ENCODE peak calls at places on chromosomes 7 and 10, in ten cellular contexts. One of them, this sample, is unnamed.

GRCh38 chr7:121741896-121742295 is 131.1 kb upstream of the PTPRZ1 start:
- DNase-seq in prostate gland: no peak
- DNase-seq in IMR-90: no peak
- DNase-seq in ovary: no peak
- DNase-seq in A549: no peak
- DNase-seq in stomach: no peak
- DNase-seq in thyroid gland: no peak
- DNase-seq in uterus: no peak
- DNase-seq in esophagus squamous epithelium: no peak
- DNase-seq in HepG2: no peak
- DNase-seq in this sample: no peak

GRCh38 chr7:27204851-27205322 is 5.0 kb upstream of the HOXA13 start:
- DNase-seq in uterus: no peak
- DNase-seq in prostate gland: no peak
- DNase-seq in stomach: no peak
- DNase-seq in HepG2: no peak
- DNase-seq in IMR-90: no peak
- DNase-seq in ovary: no peak
- DNase-seq in A549: no peak
- DNase-seq in esophagus squamous epithelium: no peak
- DNase-seq in thyroid gland: no peak
- DNase-seq in this sample: no peak

GRCh38 chr10:91220954-91221696 is 662 bp downstream of the PCGF5 start:
- DNase-seq in HepG2: no peak
- DNase-seq in prostate gland: peak; percentile 15
- DNase-seq in esophagus squamous epithelium: no peak
- DNase-seq in IMR-90: peak; percentile 19
- DNase-seq in A549: peak; percentile 46
- DNase-seq in stomach: peak; percentile 30
- DNase-seq in thyroid gland: peak; percentile 35
- DNase-seq in uterus: peak; percentile 23
- DNase-seq in ovary: no peak
- DNase-seq in this sample: peak; percentile 40

GRCh38 chr10:76583711-76584161 is 1053.9 kb downstream of the KCNMA1 start:
- DNase-seq in A549: peak; percentile 38
- DNase-seq in HepG2: no peak
- DNase-seq in ovary: no peak
- DNase-seq in IMR-90: peak; percentile 90
- DNase-seq in prostate gland: no peak
- DNase-seq in uterus: no peak
- DNase-seq in stomach: no peak
- DNase-seq in thyroid gland: peak; percentile 44
- DNase-seq in esophagus squamous epithelium: no peak
- DNase-seq in this sample: peak; percentile 53

GRCh38 chr10:23171232-23171876 is 20.8 kb upstream of the PTF1A start:
- DNase-seq in A549: peak; percentile 14
- DNase-seq in uterus: no peak
- DNase-seq in prostate gland: no peak
- DNase-seq in ovary: no peak
- DNase-seq in IMR-90: peak; percentile 32
- DNase-seq in stomach: no peak
- DNase-seq in esophagus squamous epithelium: no peak
- DNase-seq in HepG2: no peak
- DNase-seq in thyroid gland: peak; percentile 34
- DNase-seq in this sample: no peak

GRCh38 chr10:132339276-132339675 is 7.3 kb downstream of the LRRC27 start:
- DNase-seq in uterus: no peak
- DNase-seq in HepG2: no peak
- DNase-seq in thyroid gland: no peak
- DNase-seq in ovary: no peak
- DNase-seq in IMR-90: no peak
- DNase-seq in prostate gland: no peak
- DNase-seq in esophagus squamous epithelium: no peak
- DNase-seq in A549: no peak
- DNase-seq in stomach: no peak
- DNase-seq in this sample: no peak

GRCh38 chr7:114631249-114631822 is 216.7 kb downstream of the FOXP2 start:
- DNase-seq in uterus: no peak
- DNase-seq in thyroid gland: no peak
- DNase-seq in ovary: no peak
- DNase-seq in IMR-90: no peak
- DNase-seq in stomach: no peak
- DNase-seq in HepG2: no peak
- DNase-seq in esophagus squamous epithelium: no peak
- DNase-seq in prostate gland: no peak
- DNase-seq in A549: no peak
- DNase-seq in this sample: no peak

GRCh38 chr7:45874408-45875131 is 1.7 kb upstream of the CCDC201 start:
- DNase-seq in esophagus squamous epithelium: no peak
- DNase-seq in IMR-90: peak; percentile 94
- DNase-seq in stomach: no peak
- DNase-seq in thyroid gland: no peak
- DNase-seq in prostate gland: no peak
- DNase-seq in ovary: no peak
- DNase-seq in uterus: no peak
- DNase-seq in A549: no peak
- DNase-seq in HepG2: peak; percentile 58
- DNase-seq in this sample: peak; percentile 79

GRCh38 chr10:4280481-4281206 is 495.6 kb upstream of the KLF6 start:
- DNase-seq in ovary: no peak
- DNase-seq in HepG2: no peak
- DNase-seq in IMR-90: peak; percentile 63
- DNase-seq in esophagus squamous epithelium: no peak
- DNase-seq in thyroid gland: no peak
- DNase-seq in A549: no peak
- DNase-seq in uterus: no peak
- DNase-seq in prostate gland: peak; percentile 56
- DNase-seq in stomach: no peak
- DNase-seq in this sample: no peak

GRCh38 chr7:18165176-18165575 is 137.5 kb upstream of the PRPS1L1 start:
- DNase-seq in uterus: no peak
- DNase-seq in A549: no peak
- DNase-seq in prostate gland: no peak
- DNase-seq in stomach: no peak
- DNase-seq in IMR-90: no peak
- DNase-seq in thyroid gland: no peak
- DNase-seq in HepG2: no peak
- DNase-seq in esophagus squamous epithelium: no peak
- DNase-seq in ovary: no peak
- DNase-seq in this sample: no peak

GRCh38 chr10:49139866-49140195 is 6.0 kb upstream of the FAM170B start:
- DNase-seq in ovary: no peak
- DNase-seq in IMR-90: peak; percentile 99
- DNase-seq in HepG2: no peak
- DNase-seq in stomach: no peak
- DNase-seq in thyroid gland: no peak
- DNase-seq in esophagus squamous epithelium: no peak
- DNase-seq in A549: peak; percentile 68
- DNase-seq in uterus: no peak
- DNase-seq in prostate gland: no peak
- DNase-seq in this sample: peak; percentile 91

GRCh38 chr10:89215511-89215910 is 8.4 kb upstream of the CH25H start:
- DNase-seq in stomach: no peak
- DNase-seq in IMR-90: peak; percentile 20
- DNase-seq in thyroid gland: no peak
- DNase-seq in HepG2: no peak
- DNase-seq in ovary: no peak
- DNase-seq in prostate gland: no peak
- DNase-seq in uterus: no peak
- DNase-seq in esophagus squamous epithelium: no peak
- DNase-seq in A549: no peak
- DNase-seq in this sample: no peak

GRCh38 chr10:127943336-127943910 is 36.5 kb downstream of the PTPRE start:
- DNase-seq in HepG2: no peak
- DNase-seq in A549: no peak
- DNase-seq in IMR-90: no peak
- DNase-seq in stomach: peak; percentile 14
- DNase-seq in thyroid gland: no peak
- DNase-seq in prostate gland: no peak
- DNase-seq in ovary: no peak
- DNase-seq in esophagus squamous epithelium: no peak
- DNase-seq in uterus: no peak
- DNase-seq in this sample: no peak

GRCh38 chr7:26182283-26182682 is 18.3 kb downstream of the HNRNPA2B1 start:
- DNase-seq in stomach: no peak
- DNase-seq in uterus: no peak
- DNase-seq in esophagus squamous epithelium: no peak
- DNase-seq in prostate gland: no peak
- DNase-seq in IMR-90: no peak
- DNase-seq in thyroid gland: no peak
- DNase-seq in ovary: peak; percentile 23
- DNase-seq in HepG2: no peak
- DNase-seq in A549: no peak
- DNase-seq in this sample: no peak

GRCh38 chr10:1957057-1957456 is 219.7 kb upstream of the ADARB2 start:
- DNase-seq in ovary: no peak
- DNase-seq in HepG2: no peak
- DNase-seq in IMR-90: no peak
- DNase-seq in thyroid gland: no peak
- DNase-seq in A549: no peak
- DNase-seq in stomach: no peak
- DNase-seq in prostate gland: no peak
- DNase-seq in uterus: no peak
- DNase-seq in esophagus squamous epithelium: no peak
- DNase-seq in this sample: no peak

GRCh38 chr10:88428442-88428841 is 154.7 kb downstream of the RNLS start:
- DNase-seq in ovary: no peak
- DNase-seq in esophagus squamous epithelium: no peak
- DNase-seq in A549: peak; percentile 17
- DNase-seq in uterus: no peak
- DNase-seq in stomach: no peak
- DNase-seq in HepG2: no peak
- DNase-seq in prostate gland: no peak
- DNase-seq in IMR-90: no peak
- DNase-seq in thyroid gland: no peak
- DNase-seq in this sample: no peak

GRCh38 chr10:87656431-87657072 is 3.1 kb upstream of the PAPSS2 start:
- DNase-seq in esophagus squamous epithelium: no peak
- DNase-seq in stomach: no peak
- DNase-seq in IMR-90: peak; percentile 52
- DNase-seq in prostate gland: no peak
- DNase-seq in HepG2: peak; percentile 51
- DNase-seq in thyroid gland: no peak
- DNase-seq in A549: peak; percentile 58
- DNase-seq in uterus: no peak
- DNase-seq in ovary: no peak
- DNase-seq in this sample: no peak

GRCh38 chr7:35680403-35681013 is 14.4 kb downstream of the HERPUD2 start:
- DNase-seq in IMR-90: no peak
- DNase-seq in esophagus squamous epithelium: no peak
- DNase-seq in thyroid gland: no peak
- DNase-seq in A549: no peak
- DNase-seq in stomach: no peak
- DNase-seq in HepG2: no peak
- DNase-seq in ovary: no peak
- DNase-seq in uterus: no peak
- DNase-seq in prostate gland: no peak
- DNase-seq in this sample: no peak

GRCh38 chr7:152463714-152464311 is 28.0 kb upstream of the KMT2C start:
- DNase-seq in ovary: peak; percentile 100
- DNase-seq in stomach: peak; percentile 100
- DNase-seq in esophagus squamous epithelium: peak; percentile 99
- DNase-seq in HepG2: peak; percentile 96
- DNase-seq in uterus: peak; percentile 100
- DNase-seq in A549: peak; percentile 96
- DNase-seq in IMR-90: peak; percentile 98
- DNase-seq in thyroid gland: peak; percentile 100
- DNase-seq in prostate gland: peak; percentile 100
- DNase-seq in this sample: peak; percentile 97
- TF ChIP-seq POLR2A in ovary: peak; percentile 91
- TF ChIP-seq POLR2A in stomach: no peak
- TF ChIP-seq POLR2A in esophagus squamous epithelium: peak; percentile 93
- TF ChIP-seq POLR2A in HepG2: peak; percentile 50
- TF ChIP-seq POLR2A in uterus: peak; percentile 74
- TF ChIP-seq POLR2A in A549: peak; percentile 25
- TF ChIP-seq POLR2A in IMR-90: peak; percentile 54
- TF ChIP-seq POLR2A in thyroid gland: peak; percentile 84
- TF ChIP-seq POLR2A in prostate gland: peak; percentile 87
- TF ChIP-seq POLR2A in this sample: peak; percentile 69

GRCh38 chr7:100675581-100676350 is 2.2 kb downstream of the GNB2 start:
- DNase-seq in IMR-90: peak; percentile 59
- DNase-seq in A549: no peak
- DNase-seq in HepG2: no peak
- DNase-seq in thyroid gland: peak; percentile 75
- DNase-seq in esophagus squamous epithelium: peak; percentile 63
- DNase-seq in prostate gland: peak; percentile 80
- DNase-seq in uterus: peak; percentile 80
- DNase-seq in ovary: peak; percentile 91
- DNase-seq in stomach: peak; percentile 80
- DNase-seq in this sample: peak; percentile 75
- TF ChIP-seq POLR2A in IMR-90: no peak
- TF ChIP-seq POLR2A in A549: no peak
- TF ChIP-seq POLR2A in HepG2: no peak
- TF ChIP-seq POLR2A in thyroid gland: no peak
- TF ChIP-seq POLR2A in esophagus squamous epithelium: peak; percentile 24
- TF ChIP-seq POLR2A in prostate gland: peak; percentile 40
- TF ChIP-seq POLR2A in uterus: no peak
- TF ChIP-seq POLR2A in ovary: no peak
- TF ChIP-seq POLR2A in stomach: no peak
- TF ChIP-seq POLR2A in this sample: no peak

GRCh38 chr10:72316748-72317435 is 37.8 kb downstream of the DNAJB12 start:
- DNase-seq in IMR-90: no peak
- DNase-seq in prostate gland: peak; percentile 50
- DNase-seq in stomach: peak; percentile 78
- DNase-seq in thyroid gland: peak; percentile 49
- DNase-seq in HepG2: peak; percentile 73
- DNase-seq in A549: no peak
- DNase-seq in uterus: no peak
- DNase-seq in esophagus squamous epithelium: no peak
- DNase-seq in ovary: peak; percentile 74
- DNase-seq in this sample: no peak
- TF ChIP-seq POLR2A in IMR-90: no peak
- TF ChIP-seq POLR2A in prostate gland: no peak
- TF ChIP-seq POLR2A in stomach: no peak
- TF ChIP-seq POLR2A in thyroid gland: no peak
- TF ChIP-seq POLR2A in HepG2: no peak
- TF ChIP-seq POLR2A in A549: no peak
- TF ChIP-seq POLR2A in uterus: no peak
- TF ChIP-seq POLR2A in esophagus squamous epithelium: no peak
- TF ChIP-seq POLR2A in ovary: no peak
- TF ChIP-seq POLR2A in this sample: no peak

DNA sequence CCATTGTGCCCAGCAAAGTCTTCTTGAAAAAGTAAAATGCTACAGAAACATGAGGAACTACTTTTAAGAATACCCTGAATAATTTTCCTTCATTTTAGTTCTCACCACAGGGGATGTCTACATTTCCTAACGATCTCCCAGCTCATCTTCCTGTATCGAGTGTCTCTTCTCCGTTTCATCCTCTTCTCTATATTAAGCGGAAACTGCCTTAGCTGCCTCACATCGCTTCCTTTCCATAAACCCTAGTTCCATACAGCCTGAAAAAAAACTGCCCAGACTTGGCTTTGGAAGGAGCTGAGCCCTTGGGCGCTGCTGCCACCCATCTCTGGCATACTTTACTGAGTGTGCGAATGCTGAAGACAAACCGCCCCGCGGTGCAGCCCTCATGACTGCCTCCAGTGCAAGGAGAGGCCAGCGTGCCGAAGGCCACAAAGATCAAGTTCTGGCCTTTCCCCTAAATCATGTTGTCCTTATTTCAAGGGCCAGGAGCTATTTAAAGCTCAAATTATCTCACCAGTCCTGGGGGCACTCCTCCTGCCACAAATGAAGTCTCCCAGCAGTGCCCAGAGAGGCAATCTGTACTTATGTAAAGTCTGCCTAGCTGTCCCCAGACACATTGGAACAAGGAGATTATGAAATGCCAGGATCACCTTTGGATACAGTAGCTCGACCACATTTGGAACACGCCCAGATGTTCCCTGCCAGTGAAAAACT is 25.2 kb downstream of the YWHAG start:
- DNase-seq in ovary: peak; percentile 55
- DNase-seq in thyroid gland: no peak
- DNase-seq in HepG2: no peak
- DNase-seq in stomach: peak; percentile 61
- DNase-seq in prostate gland: no peak
- DNase-seq in esophagus squamous epithelium: no peak
- DNase-seq in uterus: no peak
- DNase-seq in IMR-90: no peak
- DNase-seq in A549: no peak
- DNase-seq in this sample: no peak
- TF ChIP-seq POLR2A in ovary: no peak
- TF ChIP-seq POLR2A in thyroid gland: no peak
- TF ChIP-seq POLR2A in HepG2: no peak
- TF ChIP-seq POLR2A in stomach: no peak
- TF ChIP-seq POLR2A in prostate gland: no peak
- TF ChIP-seq POLR2A in esophagus squamous epithelium: no peak
- TF ChIP-seq POLR2A in uterus: no peak
- TF ChIP-seq POLR2A in IMR-90: no peak
- TF ChIP-seq POLR2A in A549: no peak
- TF ChIP-seq POLR2A in this sample: no peak

This sample was measured in H54.